ENCODE peak calls at places on chromosomes 2 and 18, in seven cellular contexts. X, P, F, R, V, L and K are unnamed samples.

GRCh38 chr2:715847-716573 is 38.8 kb upstream of the TMEM18 start:
- DNase-seq in X (peak), P (peak), F (no peak), R (no peak), V (no peak), L (no peak), K (no peak)

GRCh38 chr18:76450912-76451421 is 44.1 kb downstream of the ZNF516 start:
- DNase-seq in X (peak), P (no peak), F (peak), R (peak), V (no peak), L (no peak), K (peak)

GRCh38 chr2:172328103-172328835 is 99.1 kb upstream of the ITGA6 start:
- DNase-seq in X (peak), P (no peak), F (no peak), R (no peak), V (no peak), L (no peak), K (no peak)

GRCh38 chr2:131567891-131568290 is 40.2 kb downstream of the CCDC74A start:
- DNase-seq in X (no peak), P (no peak), F (no peak), R (no peak), V (no peak), L (no peak), K (no peak)

GRCh38 chr2:45755585-45756330 is 104.3 kb downstream of the PRKCE start:
- DNase-seq in X (peak), P (peak), F (no peak), R (no peak), V (no peak), L (no peak), K (no peak)

GRCh38 chr2:135662088-135662487 is 79.6 kb upstream of the UBXN4 start:
- DNase-seq in X (peak), P (no peak), F (no peak), R (no peak), V (no peak), L (no peak), K (no peak)

GRCh38 chr18:58662118-58662517 is 9.1 kb upstream of the MALT1 start:
- DNase-seq in X (no peak), P (no peak), F (no peak), R (no peak), V (no peak), L (no peak), K (no peak)

GRCh38 chr2:25473131-25473530 is 131.4 kb upstream of the DNMT3A start:
- DNase-seq in X (no peak), P (no peak), F (no peak), R (no peak), V (no peak), L (no peak), K (no peak)

GRCh38 chr2:20391951-20392699 is 41.5 kb upstream of the PUM2 start:
- DNase-seq in X (no peak), P (peak), F (no peak), R (no peak), V (no peak), L (peak), K (peak)

GRCh38 chr2:85924522-85924921 is 35.7 kb upstream of the ST3GAL5 start:
- DNase-seq in X (peak), P (no peak), F (peak), R (peak), V (peak), L (no peak), K (peak)

GRCh38 chr2:128379021-128380005 is 60.6 kb upstream of the HS6ST1 start:
- DNase-seq in X (peak), P (no peak), F (no peak), R (peak), V (peak), L (no peak), K (peak)

GRCh38 chr18:13229021-13229671 is 10.6 kb downstream of the LDLRAD4 start:
- DNase-seq in X (no peak), P (no peak), F (peak), R (no peak), V (no peak), L (no peak), K (no peak)

GRCh38 chr2:39481611-39482010 is 44.5 kb upstream of the MAP4K3 start:
- DNase-seq in X (peak), P (peak), F (no peak), R (no peak), V (no peak), L (peak), K (no peak)

GRCh38 chr2:84223191-84223590 is 235.9 kb downstream of the SUCLG1 start:
- DNase-seq in X (peak), P (no peak), F (no peak), R (no peak), V (no peak), L (no peak), K (no peak)

GRCh38 chr2:101307950-101308431 is 510 bp downstream of the RNF149 start:
- DNase-seq in X (no peak), P (no peak), F (peak), R (peak), V (peak), L (peak), K (peak)

GRCh38 chr2:118668431-118669424 is 178.7 kb downstream of the EN1 start:
- DNase-seq in X (peak), P (peak), F (no peak), R (no peak), V (no peak), L (peak), K (no peak)

GRCh38 chr18:45666520-45666919 is 51.2 kb downstream of the SLC14A2 start:
- DNase-seq in X (no peak), P (no peak), F (no peak), R (no peak), V (no peak), L (no peak), K (no peak)

GRCh38 chr2:95273911-95274290 is 348 bp upstream of the PROM2 start:
- DNase-seq in X (no peak), P (no peak), F (no peak), R (peak), V (no peak), L (no peak), K (peak)

GRCh38 chr2:170817247-170817998 is 736 bp downstream of the GAD1 start:
- DNase-seq in X (peak), P (no peak), F (no peak), R (no peak), V (no peak), L (no peak), K (no peak)

GRCh38 chr2:110211938-110212858 is at the start of gene MTLN:
- DNase-seq in X (peak), P (peak), F (peak), R (peak), V (peak), L (peak), K (peak)

GRCh38 chr2:100813527-100813926 is 6.4 kb upstream of the NPAS2 start:
- DNase-seq in X (peak), P (no peak), F (no peak), R (no peak), V (no peak), L (no peak), K (no peak)

GRCh38 chr2:79717364-79718007 is 204.6 kb downstream of the CTNNA2 start:
- DNase-seq in X (peak), P (peak), F (no peak), R (no peak), V (no peak), L (peak), K (no peak)

GRCh38 chr2:8593239-8593638 is 88.6 kb upstream of the ID2 start:
- DNase-seq in X (no peak), P (no peak), F (no peak), R (no peak), V (no peak), L (no peak), K (no peak)

GRCh38 chr2:70069049-70069448 is 18.2 kb upstream of the PCBP1 start:
- DNase-seq in X (peak), P (no peak), F (no peak), R (no peak), V (no peak), L (no peak), K (peak)

GRCh38 chr18:22219568-22220355 is 50.4 kb downstream of the GATA6 start:
- DNase-seq in X (no peak), P (no peak), F (no peak), R (no peak), V (no peak), L (no peak), K (no peak)

GRCh38 chr2:2233171-2233826 is 97.8 kb downstream of the MYT1L start:
- DNase-seq in X (no peak), P (no peak), F (no peak), R (no peak), V (no peak), L (no peak), K (no peak)

GRCh38 chr2:239026711-239027430 is 179.0 kb downstream of the TWIST2 start:
- DNase-seq in X (no peak), P (no peak), F (no peak), R (no peak), V (no peak), L (no peak), K (peak)

GRCh38 chr2:223357076-223357475 is 245.1 kb downstream of the SCG2 start:
- DNase-seq in X (no peak), P (no peak), F (no peak), R (no peak), V (no peak), L (no peak), K (no peak)

GRCh38 chr2:189854956-189855355 is 70.7 kb downstream of the PMS1 start:
- DNase-seq in X (peak), P (no peak), F (no peak), R (no peak), V (no peak), L (no peak), K (no peak)

GRCh38 chr18:43420950-43421349 is 143.7 kb upstream of the SYT4 start:
- DNase-seq in X (no peak), P (no peak), F (no peak), R (no peak), V (no peak), L (no peak), K (no peak)

GRCh38 chr18:62522510-62523254 is at the start of gene ZCCHC2:
- DNase-seq in X (peak), P (peak), F (peak), R (peak), V (peak), L (peak), K (peak)
- TF ChIP-seq POLR2A in X (peak), P (peak), F (peak), R (peak), V (peak), L (peak), K (peak)

DNA sequence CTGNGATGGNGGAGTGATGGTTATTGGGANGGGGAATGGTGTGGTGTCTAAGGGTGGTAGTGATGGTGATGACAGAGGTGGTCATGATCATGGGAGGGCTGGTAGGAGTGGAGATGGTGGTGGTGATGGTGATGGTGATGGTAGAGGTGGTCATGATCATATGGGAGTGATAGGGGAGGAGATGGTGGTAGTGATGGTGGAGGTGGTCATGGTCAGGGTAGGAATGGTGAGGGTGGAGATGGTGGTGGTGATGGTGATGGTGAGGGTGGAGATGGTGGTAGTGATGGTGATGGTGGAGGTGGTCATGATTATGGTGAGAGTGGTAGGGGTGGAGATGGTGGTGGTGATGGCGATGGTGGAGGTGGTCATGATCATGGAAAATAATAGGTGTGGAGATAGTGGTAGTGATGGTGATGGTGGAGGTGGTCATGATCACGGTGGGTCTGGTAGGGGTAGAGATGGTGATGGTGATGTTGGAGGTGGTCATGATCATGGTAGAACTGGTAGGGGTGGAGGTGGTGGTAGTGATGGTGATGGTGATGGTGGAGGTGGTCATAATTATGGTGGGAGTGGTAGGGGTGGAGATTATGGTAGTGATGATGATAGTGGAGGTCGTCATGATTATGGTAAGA is 83.7 kb downstream of the INPP5D start:
- DNase-seq in X (no peak), P (no peak), F (no peak), R (no peak), V (no peak), L (no peak), K (no peak)
- TF ChIP-seq POLR2A in X (no peak), P (no peak), F (no peak), R (no peak), V (no peak), L (no peak), K (no peak)

GRCh38 chr18:63182861-63183260 is 136.7 kb downstream of the BCL2 start:
- DNase-seq in X (no peak), P (no peak), F (no peak), R (no peak), V (no peak), L (no peak), K (no peak)

GRCh38 chr18:63183263-63183662 is 136.3 kb downstream of the BCL2 start:
- DNase-seq in X (no peak), P (no peak), F (no peak), R (no peak), V (no peak), L (no peak), K (no peak)

GRCh38 chr18:63181706-63182105 is 137.9 kb downstream of the BCL2 start:
- DNase-seq in X (no peak), P (no peak), F (no peak), R (no peak), V (no peak), L (no peak), K (no peak)

GRCh38 chr18:63180971-63181376 is 138.6 kb downstream of the BCL2 start:
- DNase-seq in X (no peak), P (no peak), F (no peak), R (no peak), V (no peak), L (no peak), K (no peak)

GRCh38 chr18:63182247-63182771 is 137.3 kb downstream of the BCL2 start:
- DNase-seq in X (no peak), P (no peak), F (no peak), R (no peak), V (no peak), L (no peak), K (peak)
- TF ChIP-seq POLR2A in X (no peak), P (no peak), F (no peak), R (no peak), V (no peak), L (no peak), K (no peak)

GRCh38 chr2:222304737-222305509 is 6.1 kb upstream of the PAX3 start:
- DNase-seq in X (no peak), P (no peak), F (no peak), R (no peak), V (no peak), L (no peak), K (no peak)
- TF ChIP-seq POLR2A in X (no peak), P (no peak), F (no peak), R (no peak), V (no peak), L (no peak), K (no peak)

GRCh38 chr2:27320958-27321543 is 1.8 kb downstream of the MPV17 start:
- DNase-seq in X (peak), P (peak), F (peak), R (no peak), V (peak), L (peak), K (peak)
- TF ChIP-seq POLR2A in X (peak), P (no peak), F (peak), R (no peak), V (no peak), L (no peak), K (no peak)

DNA sequence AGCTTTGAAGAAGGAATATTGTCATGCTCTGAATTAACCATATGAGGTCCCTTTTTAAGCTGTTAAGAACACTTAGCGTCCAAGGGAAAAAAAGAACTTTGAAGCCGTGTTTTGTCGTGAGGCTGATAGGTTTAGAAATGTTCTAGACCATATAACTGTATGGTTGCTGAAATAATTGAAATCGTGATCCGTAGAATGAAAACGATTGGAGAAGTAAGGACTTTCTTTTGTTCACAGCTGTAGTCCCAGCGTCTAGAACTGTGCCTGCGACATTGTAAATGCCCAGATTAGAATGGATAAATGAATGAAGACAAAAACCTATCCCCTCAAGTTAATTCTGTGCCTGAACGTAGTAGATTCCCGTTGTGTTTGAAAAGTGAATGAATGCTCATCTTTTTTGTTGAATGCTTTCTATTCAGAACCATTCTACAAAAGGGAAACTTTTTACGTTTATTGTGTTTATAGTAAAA is 1.6 kb downstream of the SMCHD1 start:
- DNase-seq in X (no peak), P (no peak), F (no peak), R (no peak), V (no peak), L (no peak), K (no peak)
- TF ChIP-seq POLR2A in X (no peak), P (no peak), F (no peak), R (no peak), V (no peak), L (no peak), K (no peak)

GRCh38 chr2:60555794-60556161 is 2.3 kb upstream of the BCL11A start:
- DNase-seq in X (no peak), P (no peak), F (no peak), R (no peak), V (no peak), L (no peak), K (no peak)

GRCh38 chr2:60554649-60555065 is 1.2 kb upstream of the BCL11A start:
- DNase-seq in X (no peak), P (peak), F (no peak), R (peak), V (no peak), L (no peak), K (no peak)

GRCh38 chr2:60553992-60554648 is 666 bp upstream of the BCL11A start:
- DNase-seq in X (no peak), P (no peak), F (peak), R (peak), V (no peak), L (no peak), K (no peak)

GRCh38 chr2:60556441-60556997 is 3.1 kb upstream of the BCL11A start:
- DNase-seq in X (no peak), P (no peak), F (peak), R (no peak), V (no peak), L (no peak), K (peak)

DNA sequence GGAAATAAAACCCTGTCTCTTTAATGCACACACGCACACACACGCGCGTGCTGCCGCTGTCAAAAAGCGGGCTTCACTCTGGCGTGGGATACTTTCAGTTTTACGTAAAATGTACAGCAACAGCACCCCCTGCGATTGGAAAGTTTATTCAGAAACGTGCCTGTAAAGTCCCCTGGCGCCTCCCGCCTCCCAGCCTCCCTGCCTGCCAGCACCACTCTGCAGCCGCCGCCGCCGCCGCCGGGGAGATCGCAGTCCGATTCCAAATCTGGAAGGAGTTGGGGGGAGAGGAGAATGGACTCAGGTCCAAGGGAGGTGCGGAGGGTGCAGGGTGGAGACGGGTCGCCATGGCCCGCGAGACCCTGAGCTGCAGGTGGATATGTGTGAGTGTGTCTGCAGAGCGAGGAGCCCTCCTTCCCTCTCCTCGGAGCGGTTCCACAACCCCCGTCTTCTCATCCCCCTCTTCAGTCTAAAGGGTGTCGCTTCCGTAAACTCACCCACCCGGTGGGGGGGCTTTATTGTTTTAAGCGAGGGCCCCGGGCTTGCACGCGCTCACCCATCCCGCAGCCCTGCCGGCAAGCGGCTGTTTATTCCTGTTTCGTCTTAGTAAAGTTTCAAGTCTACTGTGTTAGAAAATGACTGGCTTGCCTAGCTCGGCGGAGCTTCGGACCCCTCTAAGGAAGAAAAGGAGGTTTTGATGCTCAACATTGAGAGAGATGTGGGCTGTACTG is 1.8 kb upstream of the BCL11A start:
- DNase-seq in X (peak), P (peak), F (peak), R (peak), V (peak), L (peak), K (peak)
- TF ChIP-seq POLR2A in X (no peak), P (no peak), F (peak), R (no peak), V (no peak), L (no peak), K (peak)

DNA sequence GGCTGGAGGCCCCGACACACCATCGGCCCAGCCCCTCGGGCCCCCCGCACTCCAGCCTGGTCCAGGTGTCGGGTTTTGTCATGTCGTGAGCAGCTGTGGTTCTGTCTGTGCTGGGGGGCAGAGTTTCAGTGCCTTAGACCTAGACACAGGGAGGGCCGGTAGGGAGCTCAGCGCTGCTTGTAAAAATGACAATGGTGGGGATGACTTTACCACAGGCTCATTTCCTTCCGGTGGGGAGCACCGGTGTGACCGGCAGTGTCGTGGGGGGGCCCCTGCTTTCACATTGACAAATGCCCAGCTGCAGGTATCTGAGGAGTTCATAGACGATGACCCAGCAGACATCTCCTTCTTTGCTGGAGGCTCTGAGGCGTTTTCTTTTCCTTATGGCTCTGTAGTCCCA is 66.9 kb downstream of the STK25 start:
- DNase-seq in X (no peak), P (no peak), F (no peak), R (no peak), V (no peak), L (no peak), K (no peak)
- TF ChIP-seq POLR2A in X (no peak), P (no peak), F (no peak), R (no peak), V (no peak), L (no peak), K (no peak)